ENCODE peak calls at places on chromosome 18, in six cellular contexts. C is astrocyte of the spinal cord, U is IMR-90, Z is osteocyte, E is lower leg skin, V is AG04450. X is an unnamed sample.

GRCh38 chr18:35122586-35123224 is 81.5 kb downstream of the MAPRE2 start:
- DNase-seq in C (no peak), U (no peak), Z (no peak), E (no peak), V (no peak), X (no peak)

GRCh38 chr18:73693091-73693490 is 454.5 kb downstream of the FBXO15 start:
- DNase-seq in C (no peak), U (no peak), Z (no peak), E (no peak), V (no peak), X (no peak)

GRCh38 chr18:76451475-76452331 is 43.3 kb downstream of the ZNF516 start:
- DNase-seq in C (no peak), U (no peak), Z (no peak), E (peak; percentile 76), V (no peak), X (no peak)

GRCh38 chr18:78913830-78914585 is 65.6 kb upstream of the SALL3 start:
- DNase-seq in C (no peak), U (no peak), Z (peak; percentile 83), E (peak; percentile 78), V (no peak), X (no peak)

GRCh38 chr18:79791141-79791972 is 6.4 kb upstream of the KCNG2 start:
- DNase-seq in C (peak; percentile 87), U (peak; percentile 99), Z (no peak), E (no peak), V (peak; percentile 95), X (peak; percentile 87)

GRCh38 chr18:49368876-49369440 is 91.5 kb downstream of the DYM start:
- DNase-seq in C (peak; percentile 51), U (no peak), Z (no peak), E (no peak), V (no peak), X (no peak)

GRCh38 chr18:22828171-22828570 is 105.0 kb upstream of the RBBP8 start:
- DNase-seq in C (peak; percentile 75), U (peak; percentile 89), Z (no peak), E (no peak), V (no peak), X (peak; percentile 59)

GRCh38 chr18:21194871-21195771 is 46.9 kb upstream of the GREB1L start:
- DNase-seq in C (peak; percentile 51), U (peak; percentile 58), Z (no peak), E (no peak), V (no peak), X (peak; percentile 28)

GRCh38 chr18:702957-703659 is 9.3 kb downstream of the ENOSF1 start:
- DNase-seq in C (peak; percentile 81), U (peak; percentile 91), Z (no peak), E (no peak), V (peak; percentile 61), X (peak; percentile 91)

GRCh38 chr18:32511147-32511546 is 40.5 kb upstream of the GAREM1 start:
- DNase-seq in C (no peak), U (no peak), Z (no peak), E (no peak), V (no peak), X (no peak)
- TF ChIP-seq CTCF in C (no peak), U (no peak), Z (no peak), E (no peak), V (no peak), X (no peak)

GRCh38 chr18:41936471-41937134 is 18.4 kb upstream of the PIK3C3 start:
- DNase-seq in C (peak; percentile 35), U (no peak), Z (no peak), E (no peak), V (no peak), X (no peak)

GRCh38 chr18:41940506-41941215 is 14.4 kb upstream of the PIK3C3 start:
- DNase-seq in C (peak; percentile 90), U (peak; percentile 97), Z (no peak), E (no peak), V (peak; percentile 88), X (peak; percentile 92)

GRCh38 chr18:41942254-41942653 is 12.8 kb upstream of the PIK3C3 start:
- DNase-seq in C (no peak), U (no peak), Z (no peak), E (no peak), V (no peak), X (no peak)

GRCh38 chr18:41939326-41939725 is 15.7 kb upstream of the PIK3C3 start:
- DNase-seq in C (no peak), U (peak; percentile 35), Z (no peak), E (no peak), V (no peak), X (no peak)

GRCh38 chr18:41938445-41938844 is 16.6 kb upstream of the PIK3C3 start:
- DNase-seq in C (peak; percentile 94), U (peak; percentile 97), Z (no peak), E (no peak), V (peak; percentile 86), X (peak; percentile 95)
- TF ChIP-seq CTCF in C (peak; percentile 16), U (peak; percentile 32), Z (no peak), E (no peak), V (peak; percentile 51), X (peak; percentile 66)

GRCh38 chr18:58367425-58368140 is 261.3 kb downstream of the ALPK2 start:
- DNase-seq in C (no peak), U (no peak), Z (no peak), E (no peak), V (no peak), X (no peak)

GRCh38 chr18:58362027-58362575 is 266.8 kb downstream of the ALPK2 start:
- DNase-seq in C (peak; percentile 95), U (peak; percentile 97), Z (no peak), E (no peak), V (peak; percentile 81), X (peak; percentile 97)

GRCh38 chr18:58362829-58363231 is 266.1 kb downstream of the ALPK2 start:
- DNase-seq in C (no peak), U (peak; percentile 51), Z (no peak), E (no peak), V (no peak), X (no peak)

GRCh38 chr18:58363767-58364540 is 264.9 kb downstream of the ALPK2 start:
- DNase-seq in C (peak; percentile 68), U (peak; percentile 70), Z (no peak), E (no peak), V (no peak), X (peak; percentile 72)

DNA sequence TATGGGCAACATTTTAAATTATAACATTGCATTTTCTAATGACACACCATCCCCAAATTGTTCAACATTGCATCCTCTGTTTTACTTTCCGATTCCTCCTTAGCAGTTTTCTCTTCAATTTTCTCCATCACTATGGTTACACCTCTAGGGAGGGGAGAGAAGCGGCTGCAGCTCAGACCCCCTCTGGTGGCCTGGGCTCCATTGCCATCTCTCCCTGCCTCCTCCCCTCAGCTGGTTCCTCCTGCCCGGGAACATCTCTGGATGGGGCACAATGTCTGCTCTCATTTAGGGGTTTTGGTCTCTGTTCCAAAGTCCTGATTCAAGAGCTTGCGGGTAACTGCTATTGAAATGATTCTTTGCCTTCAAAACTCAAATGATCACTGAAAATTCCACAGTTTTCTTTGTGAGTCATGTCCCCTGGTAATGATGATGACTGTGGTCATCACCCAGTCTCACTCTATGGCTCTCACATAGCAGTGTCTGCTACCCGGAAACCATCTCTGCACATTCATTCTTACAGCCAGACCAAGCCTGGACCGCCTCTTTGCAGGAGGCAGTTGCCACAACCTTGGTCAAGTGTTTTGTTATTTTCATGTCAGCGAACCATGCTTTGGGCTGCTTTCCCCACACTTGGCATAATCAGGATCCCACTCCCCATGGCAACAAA is 263.9 kb downstream of the ALPK2 start:
- DNase-seq in C (peak; percentile 89), U (peak; percentile 68), Z (no peak), E (no peak), V (no peak), X (peak; percentile 69)
- TF ChIP-seq CTCF in C (peak; percentile 38), U (no peak), Z (no peak), E (no peak), V (no peak), X (peak; percentile 37)

GRCh38 chr18:26307161-26307773 is 81.0 kb downstream of the TAF4B start:
- DNase-seq in C (peak; percentile 69), U (peak; percentile 63), Z (no peak), E (no peak), V (peak; percentile 15), X (peak; percentile 57)
- TF ChIP-seq CTCF in C (peak; percentile 77), U (peak; percentile 79), Z (peak; percentile 84), E (no peak), V (peak; percentile 76), X (peak; percentile 85)

X was measured in HFFc6.